ENCODE peak calls at places on chromosomes 12 and 14, in five cellular contexts. One of them, this sample, is unnamed.

GRCh38 chr12:119204716-119205285 is 26.1 kb downstream of the HSPB8 start:
- DNase-seq in IMR-90: no peak
- DNase-seq in Panc1: no peak
- DNase-seq in psoas muscle: no peak
- DNase-seq in spleen: no peak
- DNase-seq in this sample: no peak

GRCh38 chr14:21011136-21011535 is 12.0 kb downstream of the SLC39A2 start:
- DNase-seq in IMR-90: no peak
- DNase-seq in Panc1: no peak
- DNase-seq in psoas muscle: no peak
- DNase-seq in spleen: no peak
- DNase-seq in this sample: no peak

GRCh38 chr12:21823581-21823980 is 49.1 kb upstream of the KCNJ8 start:
- DNase-seq in IMR-90: no peak
- DNase-seq in Panc1: no peak
- DNase-seq in psoas muscle: peak; percentile 71
- DNase-seq in spleen: peak; percentile 70
- DNase-seq in this sample: no peak

GRCh38 chr14:39229601-39230110 is 4.1 kb upstream of the MIA2 start:
- DNase-seq in IMR-90: no peak
- DNase-seq in Panc1: no peak
- DNase-seq in psoas muscle: no peak
- DNase-seq in spleen: no peak
- DNase-seq in this sample: no peak

GRCh38 chr12:91111366-91112321 is at the start of gene LUM:
- DNase-seq in IMR-90: peak; percentile 69
- DNase-seq in Panc1: no peak
- DNase-seq in psoas muscle: peak; percentile 25
- DNase-seq in spleen: no peak
- DNase-seq in this sample: peak; percentile 64

GRCh38 chr12:121288158-121288848 is 8.2 kb downstream of the CAMKK2 start:
- DNase-seq in IMR-90: no peak
- DNase-seq in Panc1: no peak
- DNase-seq in psoas muscle: no peak
- DNase-seq in spleen: no peak
- DNase-seq in this sample: no peak

GRCh38 chr12:110809149-110809548 is 37.6 kb upstream of the CCDC63 start:
- DNase-seq in IMR-90: no peak
- DNase-seq in Panc1: no peak
- DNase-seq in psoas muscle: no peak
- DNase-seq in spleen: no peak
- DNase-seq in this sample: no peak

GRCh38 chr12:33752854-33753253 is 269.4 kb upstream of the ALG10 start:
- DNase-seq in IMR-90: no peak
- DNase-seq in Panc1: no peak
- DNase-seq in psoas muscle: no peak
- DNase-seq in spleen: no peak
- DNase-seq in this sample: no peak

GRCh38 chr12:51631021-51631420 is 40.0 kb downstream of the SCN8A start:
- DNase-seq in IMR-90: no peak
- DNase-seq in Panc1: no peak
- DNase-seq in psoas muscle: no peak
- DNase-seq in spleen: no peak
- DNase-seq in this sample: no peak

GRCh38 chr12:24228371-24228770 is 278.9 kb upstream of the SOX5 start:
- DNase-seq in IMR-90: no peak
- DNase-seq in Panc1: no peak
- DNase-seq in psoas muscle: no peak
- DNase-seq in spleen: no peak
- DNase-seq in this sample: no peak

GRCh38 chr12:94753071-94753779 is 102.9 kb upstream of the TMCC3 start:
- DNase-seq in IMR-90: no peak
- DNase-seq in Panc1: no peak
- DNase-seq in psoas muscle: peak; percentile 38
- DNase-seq in spleen: no peak
- DNase-seq in this sample: no peak

GRCh38 chr12:77847665-77848431 is 17.2 kb downstream of the NAV3 start:
- DNase-seq in IMR-90: peak; percentile 82
- DNase-seq in Panc1: peak; percentile 94
- DNase-seq in psoas muscle: no peak
- DNase-seq in spleen: no peak
- DNase-seq in this sample: peak; percentile 83

GRCh38 chr12:2902287-2902880 is 11.7 kb downstream of the TULP3 start:
- DNase-seq in IMR-90: peak; percentile 50
- DNase-seq in Panc1: no peak
- DNase-seq in psoas muscle: no peak
- DNase-seq in spleen: no peak
- DNase-seq in this sample: no peak

GRCh38 chr12:93156091-93156490 is 221.6 kb upstream of the NUDT4 start:
- DNase-seq in IMR-90: no peak
- DNase-seq in Panc1: no peak
- DNase-seq in psoas muscle: no peak
- DNase-seq in spleen: no peak
- DNase-seq in this sample: no peak

GRCh38 chr12:96164951-96165858 is 29.0 kb upstream of the ELK3 start:
- DNase-seq in IMR-90: no peak
- DNase-seq in Panc1: no peak
- DNase-seq in psoas muscle: no peak
- DNase-seq in spleen: peak; percentile 76
- DNase-seq in this sample: no peak

GRCh38 chr12:131208425-131208824 is 254.7 kb downstream of the ADGRD1 start:
- DNase-seq in IMR-90: no peak
- DNase-seq in Panc1: no peak
- DNase-seq in psoas muscle: no peak
- DNase-seq in spleen: peak; percentile 51
- DNase-seq in this sample: no peak

GRCh38 chr12:3491938-3492867 is 1.2 kb downstream of the PRMT8 start:
- DNase-seq in IMR-90: peak; percentile 32
- DNase-seq in Panc1: no peak
- DNase-seq in psoas muscle: peak; percentile 59
- DNase-seq in spleen: no peak
- DNase-seq in this sample: peak; percentile 85

GRCh38 chr14:79278798-79279644 is 932.3 kb downstream of the DIO2 start:
- DNase-seq in IMR-90: peak; percentile 92
- DNase-seq in Panc1: no peak
- DNase-seq in psoas muscle: peak; percentile 47
- DNase-seq in spleen: no peak
- DNase-seq in this sample: peak; percentile 59

GRCh38 chr12:7645395-7646177 is 20.1 kb downstream of the APOBEC1 start:
- DNase-seq in IMR-90: peak; percentile 31
- DNase-seq in Panc1: no peak
- DNase-seq in psoas muscle: no peak
- DNase-seq in spleen: no peak
- DNase-seq in this sample: peak; percentile 62

GRCh38 chr14:53458368-53458814 is 305.3 kb upstream of the DDHD1 start:
- DNase-seq in IMR-90: peak; percentile 77
- DNase-seq in Panc1: peak; percentile 2
- DNase-seq in psoas muscle: no peak
- DNase-seq in spleen: no peak
- DNase-seq in this sample: peak; percentile 70

GRCh38 chr14:72726444-72726843 is 167.5 kb downstream of the DPF3 start:
- DNase-seq in IMR-90: peak; percentile 71
- DNase-seq in Panc1: no peak
- DNase-seq in psoas muscle: no peak
- DNase-seq in spleen: peak; percentile 42
- DNase-seq in this sample: no peak

GRCh38 chr12:6230321-6231110 is 30.3 kb downstream of the CD9 start:
- DNase-seq in IMR-90: no peak
- DNase-seq in Panc1: no peak
- DNase-seq in psoas muscle: peak; percentile 54
- DNase-seq in spleen: peak; percentile 93
- DNase-seq in this sample: peak; percentile 58

GRCh38 chr12:55996201-55996714 is 818 bp upstream of the SUOX start:
- DNase-seq in IMR-90: peak; percentile 62
- DNase-seq in Panc1: peak; percentile 43
- DNase-seq in psoas muscle: peak; percentile 46
- DNase-seq in spleen: peak; percentile 79
- DNase-seq in this sample: peak; percentile 49

GRCh38 chr14:75978249-75978731 is 3.5 kb downstream of the TGFB3 start:
- DNase-seq in IMR-90: no peak
- DNase-seq in Panc1: no peak
- DNase-seq in psoas muscle: no peak
- DNase-seq in spleen: peak; percentile 79
- DNase-seq in this sample: no peak

GRCh38 chr14:90641111-90642010 is 174.9 kb downstream of the TTC7B start:
- DNase-seq in IMR-90: peak; percentile 29
- DNase-seq in Panc1: no peak
- DNase-seq in psoas muscle: no peak
- DNase-seq in spleen: no peak
- DNase-seq in this sample: no peak

GRCh38 chr14:90642239-90642717 is 174.0 kb downstream of the TTC7B start:
- DNase-seq in IMR-90: peak; percentile 32
- DNase-seq in Panc1: no peak
- DNase-seq in psoas muscle: no peak
- DNase-seq in spleen: no peak
- DNase-seq in this sample: no peak

GRCh38 chr14:90644882-90645281 is 171.3 kb downstream of the TTC7B start:
- DNase-seq in IMR-90: peak; percentile 80
- DNase-seq in Panc1: no peak
- DNase-seq in psoas muscle: peak; percentile 61
- DNase-seq in spleen: no peak
- DNase-seq in this sample: peak; percentile 86

GRCh38 chr14:90645842-90646443 is 170.3 kb downstream of the TTC7B start:
- DNase-seq in IMR-90: peak; percentile 60
- DNase-seq in Panc1: no peak
- DNase-seq in psoas muscle: peak; percentile 63
- DNase-seq in spleen: no peak
- DNase-seq in this sample: no peak

DNA sequence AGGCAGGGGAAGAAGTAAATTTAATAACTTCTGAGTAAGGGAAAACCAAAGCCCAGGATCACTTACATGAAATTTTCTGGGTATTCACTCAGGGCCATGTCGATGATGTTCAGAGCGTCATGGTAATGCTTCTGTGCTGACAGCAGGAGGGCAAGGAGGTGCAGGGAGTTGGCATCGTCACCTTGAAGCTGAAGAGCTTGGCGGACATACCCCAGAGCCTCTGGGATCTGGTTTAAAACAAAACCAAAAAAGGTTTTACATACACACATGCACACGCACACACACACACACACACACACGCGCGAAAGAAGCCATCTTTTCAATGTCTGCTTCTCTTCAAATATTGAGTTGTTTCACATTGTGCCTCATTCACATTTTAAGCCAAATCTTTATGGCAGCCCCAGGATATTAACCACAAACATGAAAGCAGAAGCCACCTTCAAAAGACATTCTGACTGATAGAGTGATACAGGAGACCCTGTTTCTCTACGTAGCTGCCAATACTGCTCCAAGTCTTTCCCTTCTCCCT is 172.2 kb downstream of the TTC7B start:
- DNase-seq in IMR-90: no peak
- DNase-seq in Panc1: no peak
- DNase-seq in psoas muscle: no peak
- DNase-seq in spleen: no peak
- DNase-seq in this sample: no peak
- TF ChIP-seq CTCF in IMR-90: no peak
- TF ChIP-seq CTCF in Panc1: no peak
- TF ChIP-seq CTCF in psoas muscle: no peak
- TF ChIP-seq CTCF in spleen: no peak
- TF ChIP-seq CTCF in this sample: no peak

DNA sequence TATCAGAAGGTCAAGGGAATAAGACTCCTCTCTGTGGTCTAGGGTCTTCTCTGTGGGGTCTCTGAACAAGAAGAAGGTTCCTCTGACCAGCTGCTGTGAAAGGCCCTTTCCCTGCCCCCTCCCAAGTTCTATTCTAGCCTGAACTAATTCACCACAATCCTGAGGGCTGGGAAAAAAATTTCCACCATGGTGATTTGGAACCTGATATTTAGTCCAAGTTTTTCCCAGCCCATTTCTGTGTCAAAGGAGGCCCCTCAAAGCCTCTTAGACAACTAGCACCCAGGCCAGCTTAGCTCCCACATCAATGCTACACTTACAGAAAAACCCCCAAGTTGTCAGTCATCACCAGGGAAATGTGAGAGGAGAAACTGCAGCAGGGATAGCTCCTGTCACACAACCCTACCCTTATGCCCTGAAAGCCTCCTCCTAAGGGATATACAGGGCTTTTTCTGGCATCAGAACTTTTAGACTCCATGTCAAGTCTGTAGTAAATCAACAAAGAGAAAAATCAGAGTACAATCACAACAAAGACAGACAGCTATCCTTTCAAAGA is 4.5 kb downstream of the FMNL3 start:
- DNase-seq in IMR-90: no peak
- DNase-seq in Panc1: no peak
- DNase-seq in psoas muscle: no peak
- DNase-seq in spleen: no peak
- DNase-seq in this sample: no peak
- H3K4me3 ChIP-seq in IMR-90: no peak overlapping the region
- H3K4me3 ChIP-seq in Panc1: no peak overlapping the region
- H3K4me3 ChIP-seq in psoas muscle: no peak overlapping the region
- H3K4me3 ChIP-seq in spleen: no peak overlapping the region
- H3K4me3 ChIP-seq in this sample: no peak overlapping the region

DNA sequence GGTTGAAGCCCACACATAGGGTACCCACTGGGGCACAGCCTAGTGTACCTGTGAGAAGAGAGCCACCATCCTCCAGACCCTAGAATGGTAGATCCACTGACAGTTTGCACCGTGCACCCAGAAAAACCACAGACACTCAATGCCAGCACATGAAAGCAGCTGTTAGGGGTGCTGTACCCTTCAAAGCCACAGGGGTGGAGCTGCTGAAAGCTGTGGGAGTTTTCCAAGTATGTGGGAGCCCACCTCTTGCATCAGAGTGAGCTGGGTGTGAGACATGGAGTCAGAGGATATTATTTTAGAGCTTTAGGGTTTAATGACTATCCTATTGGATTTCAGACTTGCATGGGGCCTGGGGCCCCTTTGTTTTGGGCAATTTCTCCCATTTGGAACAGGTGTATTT is 30.5 kb downstream of the TSPAN19 start:
- DNase-seq in IMR-90: no peak
- DNase-seq in Panc1: no peak
- DNase-seq in psoas muscle: no peak
- DNase-seq in spleen: no peak
- DNase-seq in this sample: no peak
- TF ChIP-seq CTCF in IMR-90: no peak
- TF ChIP-seq CTCF in Panc1: no peak
- TF ChIP-seq CTCF in psoas muscle: no peak
- TF ChIP-seq CTCF in spleen: no peak
- TF ChIP-seq CTCF in this sample: no peak

DNA sequence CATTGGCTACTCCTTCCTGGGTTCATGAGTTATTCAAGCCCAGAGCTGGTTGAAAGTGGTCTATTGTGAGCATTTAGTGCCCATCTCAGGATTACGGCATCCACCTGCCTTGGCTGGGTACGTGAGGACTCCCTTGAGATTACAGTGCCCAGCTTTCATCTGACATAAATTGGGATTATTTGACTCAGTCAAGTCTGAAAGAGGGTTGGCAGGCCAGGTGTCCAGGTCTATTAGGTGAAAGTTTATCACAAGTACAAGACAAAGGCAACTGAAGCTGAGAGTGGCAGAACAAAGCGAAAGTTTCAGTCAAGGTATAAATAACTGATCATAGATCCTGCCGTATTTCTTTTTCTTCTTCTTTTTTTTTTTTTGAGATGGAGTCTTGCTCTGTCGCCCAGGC is 84.6 kb upstream of the ATF7IP start:
- DNase-seq in IMR-90: no peak
- DNase-seq in Panc1: no peak
- DNase-seq in psoas muscle: no peak
- DNase-seq in spleen: no peak
- DNase-seq in this sample: no peak
- H3K4me3 ChIP-seq in IMR-90: no peak overlapping the region
- H3K4me3 ChIP-seq in Panc1: no peak overlapping the region
- H3K4me3 ChIP-seq in psoas muscle: no peak overlapping the region
- H3K4me3 ChIP-seq in spleen: no peak overlapping the region
- H3K4me3 ChIP-seq in this sample: no peak overlapping the region